ENCODE peak calls at places on chromosomes 12 and 14, in ten cellular contexts. C is psoas muscle; F is adrenal gland; W is vagina; E is OCI-LY7; K is endodermal cell; M is small intestine; A is CD8-positive, alpha-beta memory T cell; R is brain microvascular endothelial cell; L is RWPE1. O is an unnamed sample.

GRCh38 chr12:96166765-96167164 is 27.4 kb upstream of the ELK3 start:
- DNase-seq in E (no peak), F (no peak), W (no peak), M (no peak), L (no peak), K (no peak), R (no peak), C (no peak), A (no peak), O (no peak)

GRCh38 chr12:125185311-125185739 is 120.1 kb downstream of the AACS start:
- DNase-seq in F (no peak), E (no peak), A (no peak), M (no peak), R (no peak), C (no peak), W (no peak), K (peak), L (no peak), O (no peak)

GRCh38 chr14:25017562-25017961 is 32.4 kb downstream of the STXBP6 start:
- DNase-seq in F (no peak), C (no peak), E (no peak), A (no peak), W (no peak), M (no peak), K (peak), L (no peak), R (no peak), O (no peak)

GRCh38 chr12:52602552-52602951 is 1.3 kb upstream of the KRT72 start:
- DNase-seq in A (no peak), E (no peak), C (no peak), F (no peak), K (peak), R (no peak), L (no peak), W (no peak), M (no peak), O (no peak)

GRCh38 chr14:104388631-104389325 is 190.8 kb upstream of the C14orf180 start:
- DNase-seq in F (no peak), R (no peak), K (peak), C (no peak), E (no peak), W (no peak), A (no peak), L (no peak), M (no peak), O (no peak)

GRCh38 chr12:51253276-51253675 is 14.7 kb downstream of the DAZAP2 start:
- DNase-seq in A (no peak), L (no peak), K (no peak), E (no peak), C (no peak), R (no peak), W (no peak), F (no peak), M (no peak), O (no peak)

GRCh38 chr14:69711065-69711464 is 55.9 kb upstream of the SRSF5 start:
- DNase-seq in K (no peak), R (no peak), W (no peak), L (no peak), M (peak), F (peak), E (no peak), A (no peak), C (peak), O (no peak)

GRCh38 chr14:52949711-52950409 is 990 bp downstream of the FERMT2 start:
- DNase-seq in L (peak), A (peak), C (no peak), F (peak), R (peak), W (no peak), M (no peak), E (no peak), K (no peak), O (no peak)

GRCh38 chr12:64525461-64526160 is 73.7 kb downstream of the TBK1 start:
- DNase-seq in R (no peak), C (no peak), L (no peak), W (no peak), A (no peak), F (no peak), M (no peak), K (peak), E (no peak), O (no peak)

GRCh38 chr14:94451091-94451751 is 1.4 kb downstream of the SERPINA11 start:
- DNase-seq in L (no peak), K (peak), F (no peak), W (peak), C (no peak), M (peak), E (no peak), R (no peak), A (no peak), O (no peak)

GRCh38 chr14:51547701-51548100 is 104.0 kb upstream of the FRMD6 start:
- DNase-seq in F (no peak), C (no peak), M (no peak), K (no peak), E (no peak), W (no peak), L (no peak), R (no peak), A (no peak), O (no peak)
- H3K27ac ChIP-seq in F (no peak), C (peak), M (no peak), K (no peak), E (no peak), W (peak), L (no peak), R (peak), A (no peak), O (no peak)

DNA sequence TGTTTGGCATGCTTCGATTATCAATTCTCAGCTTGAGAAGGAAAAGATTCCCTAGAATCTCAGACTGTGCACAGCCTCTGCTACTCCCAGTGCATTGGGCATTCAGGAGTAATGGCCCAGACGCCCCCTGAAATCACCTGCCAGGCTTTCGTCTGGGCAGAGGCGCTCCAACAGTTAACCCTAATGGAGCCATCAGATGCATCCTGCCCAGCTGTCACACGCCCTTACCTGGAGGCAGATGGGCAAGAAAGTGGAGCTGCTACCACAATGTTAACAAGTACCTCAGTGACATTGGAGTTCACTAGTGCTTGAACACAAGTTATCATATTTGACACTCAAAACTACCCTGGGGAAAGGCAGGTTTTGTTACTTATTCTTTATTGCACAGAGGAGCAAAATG is 957 bp upstream of the LRP6 start:
- DNase-seq in A (peak), L (no peak), F (no peak), M (peak), K (peak), C (no peak), W (no peak), R (no peak), E (no peak), O (no peak)
- H3K27ac ChIP-seq in A (no peak), L (no peak), F (no peak), M (no peak), K (peak), C (peak), W (peak), R (no peak), E (no peak), O (peak)

DNA sequence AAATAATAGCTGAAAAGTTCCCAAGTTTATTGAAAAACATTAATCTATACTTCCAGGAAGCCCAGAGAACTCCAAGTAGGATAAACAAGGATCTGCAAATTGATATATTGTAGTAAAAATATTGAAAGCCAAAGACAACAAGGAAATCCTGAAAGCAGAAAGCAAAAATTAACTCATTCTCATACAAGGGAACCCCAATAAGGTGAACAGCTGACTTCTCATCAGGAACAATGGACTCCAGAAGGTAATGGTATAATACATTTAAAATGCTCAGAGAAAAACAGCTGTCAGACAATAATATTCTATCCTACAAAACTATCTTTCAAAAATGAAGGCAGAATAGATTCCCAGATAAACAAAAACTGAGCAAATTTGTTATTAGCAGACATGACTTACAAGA is 138.1 kb upstream of the BMP4 start:
- DNase-seq in F (no peak), W (no peak), L (peak), E (peak), K (no peak), A (no peak), R (no peak), M (no peak), C (no peak), O (no peak)
- H3K27ac ChIP-seq in F (no peak), W (no peak), L (no peak), E (no peak), K (no peak), A (no peak), R (no peak), M (no peak), C (no peak), O (no peak)

GRCh38 chr12:117032593-117033381 is 66.4 kb downstream of the TESC start:
- DNase-seq in R (no peak), W (no peak), M (no peak), A (no peak), C (no peak), E (no peak), F (peak), L (no peak), K (peak), O (no peak)
- H3K27ac ChIP-seq in R (no peak), W (no peak), M (no peak), A (no peak), C (no peak), E (no peak), F (no peak), L (no peak), K (peak), O (no peak)

DNA sequence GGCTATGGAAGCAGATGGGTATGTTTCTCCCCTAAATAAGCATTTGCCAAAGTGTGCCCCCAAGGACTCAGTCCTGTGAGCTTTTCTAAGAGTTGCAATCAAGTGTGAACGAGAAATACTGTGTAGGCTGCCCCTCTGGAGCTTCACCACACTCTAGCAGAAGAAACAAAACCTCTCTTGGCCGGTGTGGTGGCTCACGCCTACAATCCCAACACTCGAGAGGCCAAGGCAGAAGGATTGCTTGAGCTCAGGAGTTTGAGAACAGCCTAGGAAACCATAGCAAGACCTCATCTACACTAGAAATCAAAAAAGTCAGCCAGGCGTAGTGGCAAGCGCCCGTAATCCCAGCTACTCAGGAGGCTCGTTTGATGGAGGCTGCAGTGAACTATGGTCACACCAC is 9.8 kb downstream of the VPS37B start:
- DNase-seq in E (no peak), W (no peak), F (no peak), M (no peak), K (no peak), R (no peak), L (no peak), A (no peak), C (no peak), O (no peak)
- H3K27ac ChIP-seq in E (no peak), W (peak), F (no peak), M (peak), K (no peak), R (no peak), L (peak), A (no peak), C (no peak), O (no peak)

GRCh38 chr14:26261368-26262122 is 336.3 kb downstream of the NOVA1 start:
- DNase-seq in L (no peak), F (no peak), M (no peak), R (no peak), C (no peak), K (peak), A (no peak), W (no peak), E (no peak), O (no peak)
- H3K27ac ChIP-seq in L (no peak), F (no peak), M (no peak), R (no peak), C (no peak), K (no peak), A (no peak), W (no peak), E (no peak), O (no peak)